ENCODE peak calls at places on chromosomes 6 and 20, in five cellular contexts. One of them, this sample, is unnamed.

GRCh38 chr20:1891263-1892121 is 3.7 kb upstream of the SIRPA start:
- DNase-seq in iris pigment epithelial cell: no peak
- DNase-seq in mesendoderm: peak
- DNase-seq in keratinocyte: no peak
- DNase-seq in HS-5: no peak
- DNase-seq in this sample: no peak

GRCh38 chr20:37267684-37268313 is 6.2 kb upstream of the GHRH start:
- DNase-seq in iris pigment epithelial cell: no peak
- DNase-seq in mesendoderm: no peak
- DNase-seq in keratinocyte: no peak
- DNase-seq in HS-5: no peak
- DNase-seq in this sample: no peak

GRCh38 chr6:167394330-167394729 is 69.4 kb downstream of the TTLL2 start:
- DNase-seq in iris pigment epithelial cell: no peak
- DNase-seq in mesendoderm: no peak
- DNase-seq in keratinocyte: no peak
- DNase-seq in HS-5: no peak
- DNase-seq in this sample: no peak

GRCh38 chr6:113654396-113654795 is 202.7 kb upstream of the MARCKS start:
- DNase-seq in iris pigment epithelial cell: peak
- DNase-seq in mesendoderm: no peak
- DNase-seq in keratinocyte: peak
- DNase-seq in HS-5: peak
- DNase-seq in this sample: peak

GRCh38 chr20:38658879-38659612 is 57.4 kb downstream of the ARHGAP40 start:
- DNase-seq in iris pigment epithelial cell: peak
- DNase-seq in mesendoderm: peak
- DNase-seq in keratinocyte: no peak
- DNase-seq in HS-5: no peak
- DNase-seq in this sample: no peak

GRCh38 chr6:44495036-44495901 is 107.8 kb downstream of the CDC5L start:
- DNase-seq in iris pigment epithelial cell: no peak
- DNase-seq in mesendoderm: no peak
- DNase-seq in keratinocyte: no peak
- DNase-seq in HS-5: no peak
- DNase-seq in this sample: no peak

GRCh38 chr20:50815162-50815989 is 20.5 kb downstream of the BCAS4 start:
- DNase-seq in iris pigment epithelial cell: peak
- DNase-seq in mesendoderm: no peak
- DNase-seq in keratinocyte: no peak
- DNase-seq in HS-5: no peak
- DNase-seq in this sample: no peak

GRCh38 chr6:42266542-42266941 is 48.9 kb upstream of the MRPS10 start:
- DNase-seq in iris pigment epithelial cell: no peak
- DNase-seq in mesendoderm: no peak
- DNase-seq in keratinocyte: no peak
- DNase-seq in HS-5: no peak
- DNase-seq in this sample: no peak

GRCh38 chr20:10537850-10538480 is 102.9 kb downstream of the SLX4IP start:
- DNase-seq in iris pigment epithelial cell: peak
- DNase-seq in mesendoderm: no peak
- DNase-seq in keratinocyte: no peak
- DNase-seq in HS-5: peak
- DNase-seq in this sample: no peak

GRCh38 chr6:10621227-10621626 is 73.2 kb downstream of the C6orf52 start:
- DNase-seq in iris pigment epithelial cell: no peak
- DNase-seq in mesendoderm: no peak
- DNase-seq in keratinocyte: no peak
- DNase-seq in HS-5: no peak
- DNase-seq in this sample: no peak

GRCh38 chr20:40714916-40715315 is 25.9 kb upstream of the MAFB start:
- DNase-seq in iris pigment epithelial cell: no peak
- DNase-seq in mesendoderm: no peak
- DNase-seq in keratinocyte: no peak
- DNase-seq in HS-5: no peak
- DNase-seq in this sample: no peak

GRCh38 chr20:55513966-55514365 is 491.4 kb downstream of the CBLN4 start:
- DNase-seq in iris pigment epithelial cell: no peak
- DNase-seq in mesendoderm: no peak
- DNase-seq in keratinocyte: no peak
- DNase-seq in HS-5: no peak
- DNase-seq in this sample: no peak

GRCh38 chr20:25315418-25316210 is 67.7 kb downstream of the PYGB start:
- DNase-seq in iris pigment epithelial cell: peak
- DNase-seq in mesendoderm: no peak
- DNase-seq in keratinocyte: no peak
- DNase-seq in HS-5: peak
- DNase-seq in this sample: no peak

GRCh38 chr20:59044295-59044694 is 1.7 kb upstream of the PRELID3B start:
- DNase-seq in iris pigment epithelial cell: no peak
- DNase-seq in mesendoderm: no peak
- DNase-seq in keratinocyte: no peak
- DNase-seq in HS-5: no peak
- DNase-seq in this sample: no peak

GRCh38 chr6:139423970-139424667 is 49.7 kb upstream of the CITED2 start:
- DNase-seq in iris pigment epithelial cell: no peak
- DNase-seq in mesendoderm: no peak
- DNase-seq in keratinocyte: no peak
- DNase-seq in HS-5: no peak
- DNase-seq in this sample: no peak

GRCh38 chr6:123022980-123023379 is 26.9 kb downstream of the CLVS2 start:
- DNase-seq in iris pigment epithelial cell: peak
- DNase-seq in mesendoderm: peak
- DNase-seq in keratinocyte: no peak
- DNase-seq in HS-5: no peak
- DNase-seq in this sample: no peak

GRCh38 chr20:59891581-59891980 is 41.9 kb downstream of the SYCP2 start:
- DNase-seq in iris pigment epithelial cell: no peak
- DNase-seq in mesendoderm: no peak
- DNase-seq in keratinocyte: no peak
- DNase-seq in HS-5: no peak
- DNase-seq in this sample: no peak

GRCh38 chr6:101607286-101607685 is 213.8 kb downstream of the GRIK2 start:
- DNase-seq in iris pigment epithelial cell: no peak
- DNase-seq in mesendoderm: no peak
- DNase-seq in keratinocyte: no peak
- DNase-seq in HS-5: no peak
- DNase-seq in this sample: no peak

GRCh38 chr20:5191829-5192569 is 65.2 kb downstream of the CDS2 start:
- DNase-seq in iris pigment epithelial cell: peak
- DNase-seq in mesendoderm: peak
- DNase-seq in keratinocyte: peak
- DNase-seq in HS-5: no peak
- DNase-seq in this sample: peak

GRCh38 chr6:52217761-52218160 is 26.5 kb downstream of the IL17F start:
- DNase-seq in iris pigment epithelial cell: no peak
- DNase-seq in mesendoderm: no peak
- DNase-seq in keratinocyte: no peak
- DNase-seq in HS-5: no peak
- DNase-seq in this sample: no peak

GRCh38 chr6:41453232-41453631 is 92.9 kb upstream of the FOXP4 start:
- DNase-seq in iris pigment epithelial cell: no peak
- DNase-seq in mesendoderm: no peak
- DNase-seq in keratinocyte: no peak
- DNase-seq in HS-5: no peak
- DNase-seq in this sample: no peak

GRCh38 chr6:10146723-10147451 is 268.0 kb downstream of the TFAP2A start:
- DNase-seq in iris pigment epithelial cell: peak
- DNase-seq in mesendoderm: peak
- DNase-seq in keratinocyte: no peak
- DNase-seq in HS-5: no peak
- DNase-seq in this sample: no peak

GRCh38 chr6:26532699-26533523 is 5.3 kb upstream of the HMGN4 start:
- DNase-seq in iris pigment epithelial cell: peak
- DNase-seq in mesendoderm: peak
- DNase-seq in keratinocyte: no peak
- DNase-seq in HS-5: peak
- DNase-seq in this sample: peak

GRCh38 chr6:130076512-130076911 is 58.1 kb downstream of the L3MBTL3 start:
- DNase-seq in iris pigment epithelial cell: no peak
- DNase-seq in mesendoderm: peak
- DNase-seq in keratinocyte: no peak
- DNase-seq in HS-5: no peak
- DNase-seq in this sample: no peak

GRCh38 chr6:40322336-40322735 is 264.8 kb downstream of the LRFN2 start:
- DNase-seq in iris pigment epithelial cell: no peak
- DNase-seq in mesendoderm: no peak
- DNase-seq in keratinocyte: no peak
- DNase-seq in HS-5: no peak
- DNase-seq in this sample: no peak

GRCh38 chr6:52672422-52673025 is 1.6 kb downstream of the TMEM14A start:
- DNase-seq in iris pigment epithelial cell: peak
- DNase-seq in mesendoderm: peak
- DNase-seq in keratinocyte: peak
- DNase-seq in HS-5: no peak
- DNase-seq in this sample: no peak

GRCh38 chr6:81562169-81562568 is 190.3 kb downstream of the TENT5A start:
- DNase-seq in iris pigment epithelial cell: peak
- DNase-seq in mesendoderm: no peak
- DNase-seq in keratinocyte: no peak
- DNase-seq in HS-5: peak
- DNase-seq in this sample: peak

GRCh38 chr6:90938116-90938515 is 351.2 kb upstream of the MAP3K7 start:
- DNase-seq in iris pigment epithelial cell: no peak
- DNase-seq in mesendoderm: no peak
- DNase-seq in keratinocyte: peak
- DNase-seq in HS-5: no peak
- DNase-seq in this sample: no peak

GRCh38 chr6:159701413-159701999 is 8.5 kb upstream of the SOD2 start:
- DNase-seq in iris pigment epithelial cell: peak
- DNase-seq in mesendoderm: no peak
- DNase-seq in keratinocyte: no peak
- DNase-seq in HS-5: peak
- DNase-seq in this sample: no peak

GRCh38 chr6:2876210-2877056 is 26.7 kb downstream of the SERPINB9 start:
- DNase-seq in iris pigment epithelial cell: peak
- DNase-seq in mesendoderm: peak
- DNase-seq in keratinocyte: no peak
- DNase-seq in HS-5: peak
- DNase-seq in this sample: peak

GRCh38 chr20:44342240-44342639 is 5.4 kb downstream of the R3HDML start:
- DNase-seq in iris pigment epithelial cell: peak
- DNase-seq in mesendoderm: no peak
- DNase-seq in keratinocyte: no peak
- DNase-seq in HS-5: no peak
- DNase-seq in this sample: no peak

GRCh38 chr6:82773061-82773717 is 292.5 kb downstream of the UBE3D start:
- DNase-seq in iris pigment epithelial cell: no peak
- DNase-seq in mesendoderm: no peak
- DNase-seq in keratinocyte: no peak
- DNase-seq in HS-5: no peak
- DNase-seq in this sample: no peak

GRCh38 chr20:32249030-32249738 is 28.3 kb upstream of the KIF3B start:
- DNase-seq in iris pigment epithelial cell: no peak
- DNase-seq in mesendoderm: no peak
- DNase-seq in keratinocyte: no peak
- DNase-seq in HS-5: no peak
- DNase-seq in this sample: no peak

GRCh38 chr6:151658091-151658490 is 149.4 kb upstream of the ESR1 start:
- DNase-seq in iris pigment epithelial cell: no peak
- DNase-seq in mesendoderm: no peak
- DNase-seq in keratinocyte: no peak
- DNase-seq in HS-5: no peak
- DNase-seq in this sample: no peak

GRCh38 chr6:89008763-89009374 is 45.5 kb upstream of the RNGTT start:
- DNase-seq in iris pigment epithelial cell: no peak
- DNase-seq in mesendoderm: no peak
- DNase-seq in keratinocyte: no peak
- DNase-seq in HS-5: no peak
- DNase-seq in this sample: no peak

This sample was measured in HS-27A.